ENCODE peak calls at places on chromosome 2, in six cellular contexts. C is CD8-positive, alpha-beta memory T cell; U is Karpas-422; V is RWPE1; H is pancreas; D is GM12878. A is an unnamed sample.

GRCh38 chr2:235958221-235958620 is 210.0 kb downstream of the GBX2 start:
- DNase-seq in H (peak), V (no peak), C (no peak), D (no peak), U (no peak), A (no peak)

GRCh38 chr2:12456293-12457151 is 260.2 kb upstream of the TRIB2 start:
- DNase-seq in C (peak), V (peak), H (peak), U (peak), D (peak), A (peak)

GRCh38 chr2:58595714-58596113 is 354.6 kb upstream of the FANCL start:
- DNase-seq in C (no peak), V (no peak), U (no peak), D (no peak), H (no peak), A (no peak)

GRCh38 chr2:169734172-169734847 is 678 bp downstream of the KLHL23 start:
- DNase-seq in H (peak), U (peak), D (no peak), V (peak), C (peak), A (no peak)

GRCh38 chr2:45273412-45274189 is 264.3 kb upstream of the SIX2 start:
- DNase-seq in H (no peak), C (no peak), D (no peak), V (no peak), U (no peak), A (no peak)

GRCh38 chr2:171590116-171590515 is 67.8 kb downstream of the CYBRD1 start:
- DNase-seq in D (no peak), U (no peak), H (no peak), C (no peak), V (no peak), A (no peak)

GRCh38 chr2:189082576-189082975 is 97.0 kb downstream of the COL5A2 start:
- DNase-seq in C (no peak), H (no peak), U (no peak), V (no peak), D (no peak), A (no peak)

GRCh38 chr2:38702413-38702812 is 36.5 kb downstream of the GALM start:
- DNase-seq in V (no peak), C (no peak), D (no peak), U (no peak), H (no peak), A (no peak)

GRCh38 chr2:189676471-189676870 is 2.0 kb downstream of the ANKAR start:
- DNase-seq in V (no peak), D (no peak), C (no peak), U (no peak), H (no peak), A (no peak)

GRCh38 chr2:85401844-85402243 is 8.3 kb downstream of the CAPG start:
- DNase-seq in U (peak), V (no peak), D (no peak), H (no peak), C (no peak), A (no peak)

GRCh38 chr2:234500394-234501006 is 3.6 kb upstream of the ARL4C start:
- DNase-seq in D (peak), H (no peak), U (peak), C (peak), V (peak), A (no peak)

GRCh38 chr2:209834767-209835166 is 63.1 kb downstream of the UNC80 start:
- DNase-seq in V (no peak), D (no peak), U (no peak), C (no peak), H (no peak), A (no peak)

GRCh38 chr2:232276084-232276738 is 102.3 kb upstream of the ALPP start:
- DNase-seq in C (no peak), D (no peak), V (no peak), U (no peak), H (no peak), A (no peak)

GRCh38 chr2:156538083-156538504 is 101.9 kb downstream of the GPD2 start:
- DNase-seq in D (peak), H (no peak), V (no peak), C (no peak), U (no peak), A (no peak)

GRCh38 chr2:121007490-121007853 is 271.8 kb downstream of the GLI2 start:
- DNase-seq in V (no peak), H (no peak), U (no peak), C (no peak), D (no peak), A (no peak)

GRCh38 chr2:235027558-235028214 is 75.9 kb downstream of the SH3BP4 start:
- DNase-seq in U (no peak), V (peak), D (no peak), C (no peak), H (no peak), A (no peak)

GRCh38 chr2:74063486-74063885 is 78.8 kb downstream of the TET3 start:
- DNase-seq in C (no peak), H (no peak), D (no peak), V (no peak), U (no peak), A (no peak)

GRCh38 chr2:20439503-20439902 is 7.4 kb upstream of the RHOB start:
- DNase-seq in U (peak), D (no peak), C (no peak), H (no peak), V (no peak), A (no peak)

GRCh38 chr2:20436716-20437470 is 10.0 kb upstream of the RHOB start:
- DNase-seq in D (no peak), H (no peak), U (no peak), V (no peak), C (no peak), A (no peak)

GRCh38 chr2:20438334-20439192 is 8.3 kb upstream of the RHOB start:
- DNase-seq in C (no peak), H (no peak), U (no peak), D (no peak), V (peak), A (no peak)

GRCh38 chr2:20440001-20440560 is 6.8 kb upstream of the RHOB start:
- DNase-seq in D (no peak), U (no peak), C (no peak), H (no peak), V (no peak), A (no peak)

GRCh38 chr2:20439193-20439475 is 7.7 kb upstream of the RHOB start:
- DNase-seq in H (no peak), V (no peak), C (no peak), U (no peak), D (no peak), A (no peak)
- H3K27ac ChIP-seq in H (peak), V (no peak), C (no peak), U (no peak), D (no peak), A (peak)

GRCh38 chr2:224976629-224977525 is 65.4 kb downstream of the DOCK10 start:
- DNase-seq in U (no peak), D (no peak), H (no peak), V (no peak), C (no peak), A (no peak)

GRCh38 chr2:224970311-224970710 is 72.0 kb downstream of the DOCK10 start:
- DNase-seq in C (no peak), H (no peak), V (no peak), U (no peak), D (no peak), A (no peak)

GRCh38 chr2:224969633-224970292 is 72.5 kb downstream of the DOCK10 start:
- DNase-seq in V (no peak), C (no peak), H (no peak), U (no peak), D (no peak), A (no peak)

GRCh38 chr2:224971214-224971613 is 71.1 kb downstream of the DOCK10 start:
- DNase-seq in V (peak), D (no peak), C (no peak), U (no peak), H (no peak), A (no peak)

DNA sequence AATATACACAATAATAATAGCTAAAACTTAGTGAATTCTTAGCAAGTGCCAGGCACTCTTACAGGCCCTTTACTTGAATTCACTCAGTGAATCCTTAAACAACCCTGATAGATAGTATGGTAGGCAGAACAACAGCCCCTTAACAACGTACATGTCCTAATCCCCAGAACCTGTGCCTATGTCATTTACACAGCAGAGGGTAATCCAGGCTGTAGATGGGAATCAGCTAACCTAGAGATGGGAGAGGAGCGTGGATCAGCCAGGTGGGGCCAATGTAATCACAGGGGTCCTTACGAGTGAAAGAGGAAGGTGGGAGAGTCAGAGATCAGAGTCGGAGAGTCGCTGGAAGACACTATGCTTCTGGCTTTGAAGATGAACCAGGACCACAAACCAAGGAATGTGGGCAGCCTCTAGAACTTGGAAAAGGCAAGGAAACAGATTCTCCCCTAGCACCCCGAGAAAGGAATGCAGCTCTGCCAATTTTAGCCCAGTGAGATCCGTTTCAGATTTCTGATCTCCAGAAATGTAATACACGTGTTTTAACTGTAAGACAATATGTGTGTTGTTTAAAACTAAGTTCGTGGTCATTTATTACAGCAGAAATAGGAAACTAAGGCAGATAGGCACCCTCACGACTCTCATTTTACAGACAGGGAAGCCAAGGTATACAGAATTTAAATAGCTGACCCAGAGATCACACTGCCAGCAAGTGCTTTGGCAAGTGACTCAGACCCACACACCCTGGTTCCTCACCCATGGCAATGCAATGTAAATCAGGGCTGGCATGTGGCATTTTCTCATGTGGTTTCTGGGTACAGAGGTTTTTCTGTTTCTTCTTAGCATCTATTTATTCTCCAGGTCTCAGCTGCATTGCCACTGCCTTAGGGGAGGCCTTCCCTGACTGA is 68.9 kb downstream of the DOCK10 start:
- DNase-seq in H (no peak), U (no peak), V (no peak), D (no peak), C (no peak), A (no peak)
- H3K27ac ChIP-seq in H (no peak), U (no peak), V (no peak), D (no peak), C (no peak), A (peak)

GRCh38 chr2:237321746-237322145 is 92.2 kb downstream of the COL6A3 start:
- DNase-seq in H (no peak), C (no peak), D (no peak), U (no peak), V (no peak), A (no peak)
- H3K27ac ChIP-seq in H (no peak), C (no peak), D (no peak), U (no peak), V (no peak), A (no peak)

GRCh38 chr2:23564618-23564967 is 179.6 kb downstream of the KLHL29 start:
- DNase-seq in D (no peak), H (no peak), U (no peak), V (peak), C (no peak), A (no peak)
- H3K27ac ChIP-seq in D (no peak), H (peak), U (no peak), V (peak), C (no peak), A (peak)

DNA sequence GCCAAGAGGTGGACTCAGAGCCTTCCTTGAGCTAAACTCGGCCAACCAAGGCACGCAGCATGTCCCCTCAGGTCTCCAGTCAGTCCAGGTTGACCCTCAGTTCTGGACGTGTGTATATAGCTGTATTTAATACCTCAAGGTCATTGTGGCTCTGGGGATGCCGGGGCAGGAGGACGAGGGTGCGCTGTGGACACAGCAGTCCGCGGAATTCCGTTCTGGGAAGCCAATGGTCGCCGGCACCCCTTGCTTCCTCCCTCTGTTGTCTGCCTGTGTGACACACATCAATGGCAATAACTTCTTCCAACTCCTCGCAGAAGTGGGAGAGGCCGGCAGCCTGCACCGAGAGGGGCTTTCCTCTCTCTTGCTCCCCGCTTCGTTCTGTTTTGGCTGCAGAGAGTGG is 27.7 kb downstream of the LBH start:
- DNase-seq in H (no peak), U (no peak), C (no peak), V (no peak), D (no peak), A (no peak)
- H3K27ac ChIP-seq in H (no peak), U (no peak), C (no peak), V (no peak), D (no peak), A (no peak)

DNA sequence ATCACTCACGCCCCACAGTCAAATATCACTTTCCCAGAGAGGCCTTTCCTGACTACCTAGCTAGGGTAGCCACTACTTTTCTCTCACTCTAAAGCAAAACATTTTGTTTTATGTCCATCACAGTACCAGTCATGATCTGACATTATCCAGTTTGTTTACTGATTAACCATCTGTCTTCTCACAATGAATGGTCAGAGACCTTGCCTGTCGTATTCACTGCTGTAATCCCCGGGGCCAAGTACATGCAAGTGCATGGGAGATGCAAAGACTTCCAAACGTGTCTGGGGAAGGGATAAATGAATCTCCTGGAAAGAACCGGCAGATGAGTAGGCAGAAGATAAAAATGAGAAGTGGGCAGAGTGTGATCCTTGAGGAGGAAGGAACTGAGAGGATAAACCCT is 39.7 kb downstream of the THUMPD2 start:
- DNase-seq in C (no peak), U (no peak), H (no peak), D (no peak), V (no peak), A (no peak)
- H3K27ac ChIP-seq in C (no peak), U (no peak), H (no peak), D (no peak), V (no peak), A (no peak)

GRCh38 chr2:174121612-174122011 is 126.7 kb downstream of the OLA1 start:
- DNase-seq in H (no peak), C (no peak), U (no peak), V (peak), D (no peak), A (no peak)

GRCh38 chr2:174121178-174121577 is 127.2 kb downstream of the OLA1 start:
- DNase-seq in C (no peak), H (no peak), D (no peak), V (no peak), U (no peak), A (no peak)

GRCh38 chr2:174122185-174122584 is 126.1 kb downstream of the OLA1 start:
- DNase-seq in D (no peak), U (no peak), H (no peak), V (no peak), C (no peak), A (no peak)

GRCh38 chr2:174117951-174118930 is 130.1 kb downstream of the OLA1 start:
- DNase-seq in V (peak), D (no peak), U (no peak), H (no peak), C (no peak), A (no peak)

GRCh38 chr2:174120346-174120745 is 128.0 kb downstream of the OLA1 start:
- DNase-seq in V (peak), H (no peak), D (no peak), C (no peak), U (no peak), A (no peak)
- H3K27ac ChIP-seq in V (no peak), H (no peak), D (no peak), C (no peak), U (no peak), A (no peak)

GRCh38 chr2:196413821-196414274 is 225.7 kb upstream of the CCDC150 start:
- DNase-seq in C (no peak), U (no peak), D (peak), H (no peak), V (no peak), A (no peak)
- H3K27ac ChIP-seq in C (no peak), U (no peak), D (peak), H (no peak), V (no peak), A (no peak)

GRCh38 chr2:40364143-40364903 is 87.6 kb downstream of the SLC8A1 start:
- DNase-seq in C (no peak), V (no peak), H (no peak), U (no peak), D (no peak), A (no peak)
- H3K27ac ChIP-seq in C (no peak), V (no peak), H (no peak), U (no peak), D (no peak), A (no peak)

DNA sequence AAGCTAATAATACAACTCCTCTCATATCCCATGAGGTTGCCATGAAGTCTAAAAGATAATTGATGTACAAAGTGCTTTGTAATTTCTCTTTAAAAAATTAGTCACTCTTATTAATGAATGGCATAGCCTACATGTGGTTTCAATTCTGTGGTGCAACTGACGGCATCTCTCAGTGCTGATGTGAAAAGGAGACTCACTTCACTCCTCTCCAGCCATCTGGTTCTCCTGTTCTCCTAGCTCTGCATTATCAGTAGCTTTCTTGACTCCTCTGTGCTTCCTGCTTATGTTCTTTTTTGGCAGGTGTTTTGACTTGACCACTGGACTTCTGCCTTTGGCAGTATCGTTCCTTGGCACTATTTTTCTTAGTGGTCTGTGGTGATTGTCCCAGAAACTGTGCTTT is 134.9 kb upstream of the ZFP36L2 start:
- DNase-seq in U (no peak), V (no peak), H (no peak), D (no peak), C (no peak), A (no peak)
- H3K27ac ChIP-seq in U (no peak), V (no peak), H (no peak), D (no peak), C (no peak), A (no peak)

A was measured in substantia nigra.